ENCODE peak calls at places on chromosomes 2 and 18, in five cellular contexts. V is AG09309, H is AG10803, S is stomach, N is Panc1. F is an unnamed sample.

GRCh38 chr2:12767541-12767940 is 50.8 kb downstream of the TRIB2 start:
- DNase-seq in V (no peak), H (no peak), S (no peak), N (no peak), F (no peak)

GRCh38 chr18:33652645-33653044 is 74.6 kb downstream of the ASXL3 start:
- DNase-seq in V (no peak), H (no peak), S (no peak), N (no peak), F (no peak)

GRCh38 chr18:3283908-3284307 is 22.0 kb downstream of the MYL12B start:
- DNase-seq in V (no peak), H (no peak), S (no peak), N (no peak), F (no peak)

GRCh38 chr2:239360008-239360407 is 40.8 kb downstream of the HDAC4 start:
- DNase-seq in V (no peak), H (no peak), S (no peak), N (no peak), F (no peak)

GRCh38 chr2:239399404-239399999 is 1.3 kb downstream of the HDAC4 start:
- DNase-seq in V (no peak), H (peak; percentile 6), S (peak; percentile 37), N (no peak), F (peak; percentile 18)

GRCh38 chr2:181419124-181419855 is 37.9 kb upstream of the ITGA4 start:
- DNase-seq in V (no peak), H (no peak), S (no peak), N (no peak), F (no peak)

GRCh38 chr2:160464996-160465395 is 28.6 kb downstream of the RBMS1 start:
- DNase-seq in V (no peak), H (peak; percentile 52), S (no peak), N (no peak), F (no peak)

GRCh38 chr2:143730155-143730949 is 601.1 kb downstream of the ARHGAP15 start:
- DNase-seq in V (peak; percentile 21), H (peak; percentile 47), S (no peak), N (no peak), F (no peak)

GRCh38 chr2:23287250-23287704 is 97.7 kb upstream of the KLHL29 start:
- DNase-seq in V (peak; percentile 56), H (peak; percentile 92), S (no peak), N (no peak), F (peak; percentile 84)

GRCh38 chr18:49839012-49839411 is 25.7 kb upstream of the ACAA2 start:
- DNase-seq in V (no peak), H (no peak), S (no peak), N (no peak), F (no peak)

GRCh38 chr2:196131384-196131861 is 40.0 kb downstream of the STK17B start:
- DNase-seq in V (no peak), H (peak; percentile 36), S (peak; percentile 48), N (peak; percentile 45), F (peak; percentile 52)

GRCh38 chr2:28753043-28753683 is 1.5 kb downstream of the PPP1CB start:
- DNase-seq in V (peak; percentile 34), H (peak; percentile 66), S (peak; percentile 73), N (peak; percentile 70), F (peak; percentile 86)

GRCh38 chr2:193566276-193566675 is 1371.5 kb upstream of the TMEFF2 start:
- DNase-seq in V (no peak), H (no peak), S (no peak), N (no peak), F (peak; percentile 35)

GRCh38 chr2:234098675-234099195 is 48.2 kb downstream of the SPP2 start:
- DNase-seq in V (no peak), H (no peak), S (no peak), N (no peak), F (no peak)

GRCh38 chr2:45964945-45965344 is 313.5 kb downstream of the PRKCE start:
- DNase-seq in V (no peak), H (no peak), S (no peak), N (no peak), F (no peak)

GRCh38 chr18:59835656-59836379 is 64.0 kb upstream of the PMAIP1 start:
- DNase-seq in V (no peak), H (no peak), S (no peak), N (no peak), F (no peak)

GRCh38 chr2:15627842-15628684 is 36.4 kb downstream of the DDX1 start:
- DNase-seq in V (no peak), H (no peak), S (no peak), N (no peak), F (no peak)

GRCh38 chr2:27021253-27021801 is 11.4 kb upstream of the TMEM214 start:
- DNase-seq in V (no peak), H (peak; percentile 40), S (peak; percentile 40), N (no peak), F (no peak)

GRCh38 chr2:161428240-161428587 is 12.1 kb downstream of the TBR1 start:
- DNase-seq in V (no peak), H (no peak), S (no peak), N (no peak), F (no peak)

GRCh38 chr2:9752441-9753275 is 90.6 kb upstream of the TAF1B start:
- DNase-seq in V (no peak), H (peak; percentile 53), S (no peak), N (peak; percentile 17), F (peak; percentile 44)

GRCh38 chr2:229141626-229142025 is 129.5 kb downstream of the PID1 start:
- DNase-seq in V (no peak), H (peak; percentile 57), S (no peak), N (no peak), F (peak; percentile 53)

DNA sequence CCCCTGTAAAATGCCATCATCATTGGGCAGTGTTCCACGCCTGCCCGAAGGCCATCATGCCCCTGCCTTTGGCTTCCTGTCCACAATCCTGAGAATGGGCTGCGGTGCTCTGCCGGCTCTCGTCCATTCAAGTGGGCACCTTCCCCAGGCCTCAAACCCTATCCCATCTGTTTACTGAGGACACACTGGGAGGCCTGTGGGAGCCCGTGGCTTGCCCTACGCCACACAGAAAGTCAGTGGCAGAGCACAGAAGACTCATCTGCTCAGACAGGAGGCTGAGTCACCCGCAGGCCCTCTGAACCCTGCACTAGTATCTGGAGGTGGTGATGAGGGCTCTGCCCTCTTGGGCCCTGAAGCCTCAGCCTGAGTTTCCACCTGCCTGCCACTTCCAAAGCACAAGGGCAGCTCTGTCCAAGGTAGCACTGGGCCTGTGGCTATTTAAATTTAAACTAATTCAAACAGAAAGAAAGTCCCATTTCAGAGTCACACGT is 19.1 kb upstream of the ANKRD53 start:
- DNase-seq in V (no peak), H (no peak), S (peak; percentile 5), N (no peak), F (no peak)
- TF ChIP-seq CTCF in V (no peak), H (no peak), S (no peak), N (no peak), F (no peak)

DNA sequence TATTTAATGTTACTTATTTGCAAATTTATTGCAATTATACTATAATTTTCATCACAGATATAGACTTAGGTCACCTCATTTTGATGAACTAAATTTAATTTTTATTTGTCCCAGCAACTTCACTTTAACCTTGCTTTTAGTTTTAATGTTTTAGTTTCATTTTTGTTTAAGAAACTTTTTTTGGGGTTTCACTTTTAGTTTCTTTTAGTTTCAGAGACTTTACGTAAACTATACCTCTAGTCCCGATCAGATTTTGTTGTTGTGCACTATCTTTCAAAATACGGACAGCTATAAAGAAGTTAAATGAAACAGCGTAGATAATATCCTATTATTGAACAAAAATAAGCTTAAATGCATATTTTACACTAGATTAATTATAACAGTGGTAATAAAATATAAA is 460.5 kb downstream of the ERBB4 start:
- DNase-seq in V (no peak), H (no peak), S (no peak), N (no peak), F (no peak)
- H3K4me3 ChIP-seq in V (no peak overlapping the region), H (no peak overlapping the region), S (no peak overlapping the region), N (no peak overlapping the region), F (no peak overlapping the region)

GRCh38 chr2:31729442-31730092 is 148.8 kb upstream of the SRD5A2 start:
- DNase-seq in V (peak; percentile 24), H (peak; percentile 47), S (no peak), N (peak; percentile 12), F (peak; percentile 56)
- TF ChIP-seq CTCF in V (peak; percentile 72), H (peak; percentile 76), S (no peak), N (peak; percentile 74), F (peak; percentile 60)

DNA sequence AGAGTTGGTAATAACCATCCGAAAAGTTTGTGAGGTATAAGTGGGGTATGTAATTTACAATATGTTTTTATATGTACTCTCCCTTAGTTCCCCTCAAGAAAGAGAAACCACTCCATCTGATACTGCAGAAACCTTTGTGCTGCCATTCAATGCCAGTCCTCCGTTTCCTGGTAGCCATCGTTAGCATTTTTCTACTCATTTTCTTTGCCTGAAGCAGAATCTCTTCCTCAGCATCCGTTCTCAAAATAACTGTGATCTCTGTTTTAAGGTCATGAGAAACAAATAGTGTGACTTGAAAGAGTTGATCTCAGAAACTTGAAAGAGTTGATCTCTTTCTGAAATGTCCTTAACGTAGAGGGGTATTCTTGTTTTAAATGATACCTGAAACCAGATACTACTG is 996 bp downstream of the PTCD3 start:
- DNase-seq in V (no peak), H (no peak), S (no peak), N (no peak), F (no peak)
- H3K4me3 ChIP-seq in V (peak overlapping the region; percentile 86), H (peak overlapping the region; percentile 95), S (peak overlapping the region; percentile 91), N (peak overlapping the region; percentile 99), F (peak overlapping the region; percentile 91)

DNA sequence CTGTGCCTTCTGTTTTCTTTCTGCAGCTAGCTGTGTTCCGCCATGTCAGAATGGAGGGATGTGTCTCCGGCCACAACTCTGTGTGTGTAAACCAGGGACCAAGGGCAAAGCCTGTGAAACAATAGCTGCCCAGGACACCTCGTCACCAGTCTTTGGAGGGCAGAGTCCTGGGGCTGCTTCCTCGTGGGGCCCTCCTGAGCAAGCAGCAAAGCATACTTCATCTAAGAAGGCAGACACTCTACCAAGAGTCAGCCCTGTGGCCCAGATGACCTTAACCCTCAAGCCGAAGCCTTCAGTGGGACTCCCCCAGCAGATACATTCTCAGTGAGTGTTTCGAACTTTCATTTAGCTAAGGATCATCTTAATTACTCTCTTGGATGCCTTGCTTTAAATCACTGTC is 74.1 kb downstream of the LTBP1 start:
- DNase-seq in V (no peak), H (no peak), S (no peak), N (no peak), F (no peak)
- TF ChIP-seq CTCF in V (no peak), H (no peak), S (no peak), N (no peak), F (no peak)

GRCh38 chr2:36404312-36404711 is 48.7 kb downstream of the CRIM1 start:
- DNase-seq in V (no peak), H (no peak), S (no peak), N (no peak), F (peak; percentile 64)
- H3K4me3 ChIP-seq in V (no peak overlapping the region), H (no peak overlapping the region), S (no peak overlapping the region), N (peak overlapping the region; percentile 14), F (no peak overlapping the region)

DNA sequence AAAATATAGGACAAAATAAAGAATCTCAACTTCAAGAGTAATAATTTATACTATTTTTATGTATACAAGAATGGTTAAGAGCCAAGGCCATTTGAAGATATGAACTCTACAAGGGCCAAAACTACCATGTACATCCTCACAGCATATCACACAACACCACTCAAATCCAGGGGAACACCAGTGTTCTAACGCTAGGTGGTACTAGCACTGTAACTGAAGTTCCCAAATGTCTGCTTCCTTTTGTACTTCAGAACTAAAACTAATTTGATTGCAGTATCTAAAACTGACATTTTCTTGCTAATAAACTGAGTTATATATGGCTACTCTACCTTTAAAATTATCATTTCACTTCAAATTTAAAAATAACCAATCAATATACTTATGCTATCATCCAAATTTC is 47.0 kb downstream of the REV1 start:
- DNase-seq in V (no peak), H (peak; percentile 17), S (no peak), N (no peak), F (peak; percentile 40)
- TF ChIP-seq CTCF in V (peak; percentile 38), H (peak; percentile 41), S (no peak), N (peak; percentile 38), F (peak; percentile 33)

F was measured in cardiac fibroblast.